ENCODE peak calls at places on chromosomes 11 and 22, in five cellular contexts. One of them, this sample, is unnamed.

GRCh38 chr22:28799125-28799833 is 1.1 kb downstream of the XBP1 start:
- DNase-seq in AG10803: peak; percentile 98
- DNase-seq in Peyer's patch: peak; percentile 77
- DNase-seq in adrenal gland: peak; percentile 77
- DNase-seq in neural progenitor cell: peak; percentile 32
- DNase-seq in this sample: peak; percentile 82

GRCh38 chr11:63610604-63611394 is 3.4 kb downstream of the PLAAT3 start:
- DNase-seq in AG10803: no peak
- DNase-seq in adrenal gland: peak; percentile 33
- DNase-seq in Peyer's patch: no peak
- DNase-seq in neural progenitor cell: peak; percentile 65
- DNase-seq in this sample: no peak

GRCh38 chr11:46361283-46362145 is 14.3 kb downstream of the DGKZ start:
- DNase-seq in Peyer's patch: peak; percentile 72
- DNase-seq in neural progenitor cell: no peak
- DNase-seq in AG10803: peak; percentile 54
- DNase-seq in adrenal gland: peak; percentile 58
- DNase-seq in this sample: no peak

GRCh38 chr11:26704249-26704648 is 17.6 kb downstream of the SLC5A12 start:
- DNase-seq in AG10803: no peak
- DNase-seq in neural progenitor cell: no peak
- DNase-seq in Peyer's patch: peak; percentile 62
- DNase-seq in adrenal gland: no peak
- DNase-seq in this sample: no peak

GRCh38 chr11:78149646-78150045 is 10.2 kb upstream of the ALG8 start:
- DNase-seq in adrenal gland: peak; percentile 25
- DNase-seq in neural progenitor cell: no peak
- DNase-seq in Peyer's patch: no peak
- DNase-seq in AG10803: peak; percentile 55
- DNase-seq in this sample: no peak

GRCh38 chr22:35838849-35839646 is 121.4 kb downstream of the APOL5 start:
- DNase-seq in Peyer's patch: no peak
- DNase-seq in neural progenitor cell: peak; percentile 68
- DNase-seq in AG10803: peak; percentile 77
- DNase-seq in adrenal gland: peak; percentile 52
- DNase-seq in this sample: no peak

GRCh38 chr11:63817758-63818498 is 4.7 kb downstream of the SPINDOC start:
- DNase-seq in adrenal gland: no peak
- DNase-seq in neural progenitor cell: no peak
- DNase-seq in Peyer's patch: no peak
- DNase-seq in AG10803: no peak
- DNase-seq in this sample: no peak

GRCh38 chr11:118046051-118046963 is 30.6 kb upstream of the TMPRSS4 start:
- DNase-seq in adrenal gland: no peak
- DNase-seq in neural progenitor cell: no peak
- DNase-seq in Peyer's patch: peak; percentile 48
- DNase-seq in AG10803: no peak
- DNase-seq in this sample: no peak

GRCh38 chr11:1112351-1113191 is 37.9 kb downstream of the MUC2 start:
- DNase-seq in AG10803: no peak
- DNase-seq in Peyer's patch: no peak
- DNase-seq in adrenal gland: no peak
- DNase-seq in neural progenitor cell: no peak
- DNase-seq in this sample: no peak

GRCh38 chr11:78109011-78109685 is 29.5 kb upstream of the NDUFC2 start:
- DNase-seq in Peyer's patch: no peak
- DNase-seq in AG10803: no peak
- DNase-seq in neural progenitor cell: peak; percentile 12
- DNase-seq in adrenal gland: no peak
- DNase-seq in this sample: no peak

GRCh38 chr11:95242202-95242989 is 11.4 kb upstream of the SESN3 start:
- DNase-seq in adrenal gland: no peak
- DNase-seq in Peyer's patch: no peak
- DNase-seq in neural progenitor cell: no peak
- DNase-seq in AG10803: no peak
- DNase-seq in this sample: no peak

GRCh38 chr11:126834149-126834548 is 166.4 kb downstream of the KIRREL3 start:
- DNase-seq in adrenal gland: no peak
- DNase-seq in Peyer's patch: no peak
- DNase-seq in AG10803: peak; percentile 94
- DNase-seq in neural progenitor cell: no peak
- DNase-seq in this sample: peak; percentile 88

DNA sequence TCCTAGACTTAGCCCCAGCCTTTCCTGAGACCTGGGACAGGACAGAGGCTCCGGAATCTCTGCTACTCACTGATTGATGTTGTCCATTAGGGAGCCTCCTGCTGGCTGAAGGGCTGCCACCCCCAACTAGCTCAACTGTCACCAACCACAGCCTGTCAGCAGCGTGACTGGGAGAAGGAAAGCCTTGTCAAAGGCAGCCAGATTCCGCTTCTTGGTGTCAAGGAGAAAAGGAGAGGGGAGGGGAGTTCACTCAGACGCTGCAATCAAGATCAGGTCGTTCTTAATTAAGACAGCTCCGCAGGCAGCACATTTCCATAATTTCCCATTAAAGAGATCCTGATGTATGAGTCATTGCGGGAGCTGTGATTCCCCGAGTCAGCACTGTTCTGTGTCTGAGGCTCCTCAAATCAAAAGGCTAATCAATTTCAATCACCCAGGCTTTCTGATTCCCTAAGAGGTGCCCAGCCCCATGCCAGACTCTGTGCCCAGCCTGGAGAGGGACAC is 152.8 kb upstream of the ZBED5 start:
- DNase-seq in AG10803: peak; percentile 11
- DNase-seq in Peyer's patch: peak; percentile 56
- DNase-seq in adrenal gland: no peak
- DNase-seq in neural progenitor cell: peak; percentile 70
- DNase-seq in this sample: no peak
- H3K4me3 ChIP-seq in AG10803: no peak overlapping the region
- H3K4me3 ChIP-seq in Peyer's patch: no peak overlapping the region
- H3K4me3 ChIP-seq in adrenal gland: no peak overlapping the region
- H3K4me3 ChIP-seq in neural progenitor cell: no peak overlapping the region
- H3K4me3 ChIP-seq in this sample: no peak overlapping the region

GRCh38 chr11:9265211-9266131 is at the start of gene DENND5A:
- DNase-seq in Peyer's patch: peak; percentile 84
- DNase-seq in neural progenitor cell: peak; percentile 96
- DNase-seq in adrenal gland: peak; percentile 82
- DNase-seq in AG10803: peak; percentile 83
- DNase-seq in this sample: no peak

GRCh38 chr11:9263840-9264380 is 1.2 kb downstream of the DENND5A start:
- DNase-seq in neural progenitor cell: no peak
- DNase-seq in AG10803: peak; percentile 46
- DNase-seq in Peyer's patch: no peak
- DNase-seq in adrenal gland: no peak
- DNase-seq in this sample: no peak

GRCh38 chr11:9266132-9266736 is 1.1 kb upstream of the DENND5A start:
- DNase-seq in AG10803: no peak
- DNase-seq in Peyer's patch: no peak
- DNase-seq in adrenal gland: no peak
- DNase-seq in neural progenitor cell: no peak
- DNase-seq in this sample: no peak

GRCh38 chr11:9264381-9265210 is 554 bp downstream of the DENND5A start:
- DNase-seq in Peyer's patch: peak; percentile 63
- DNase-seq in AG10803: peak; percentile 80
- DNase-seq in neural progenitor cell: peak; percentile 18
- DNase-seq in adrenal gland: peak; percentile 79
- DNase-seq in this sample: peak; percentile 38

DNA sequence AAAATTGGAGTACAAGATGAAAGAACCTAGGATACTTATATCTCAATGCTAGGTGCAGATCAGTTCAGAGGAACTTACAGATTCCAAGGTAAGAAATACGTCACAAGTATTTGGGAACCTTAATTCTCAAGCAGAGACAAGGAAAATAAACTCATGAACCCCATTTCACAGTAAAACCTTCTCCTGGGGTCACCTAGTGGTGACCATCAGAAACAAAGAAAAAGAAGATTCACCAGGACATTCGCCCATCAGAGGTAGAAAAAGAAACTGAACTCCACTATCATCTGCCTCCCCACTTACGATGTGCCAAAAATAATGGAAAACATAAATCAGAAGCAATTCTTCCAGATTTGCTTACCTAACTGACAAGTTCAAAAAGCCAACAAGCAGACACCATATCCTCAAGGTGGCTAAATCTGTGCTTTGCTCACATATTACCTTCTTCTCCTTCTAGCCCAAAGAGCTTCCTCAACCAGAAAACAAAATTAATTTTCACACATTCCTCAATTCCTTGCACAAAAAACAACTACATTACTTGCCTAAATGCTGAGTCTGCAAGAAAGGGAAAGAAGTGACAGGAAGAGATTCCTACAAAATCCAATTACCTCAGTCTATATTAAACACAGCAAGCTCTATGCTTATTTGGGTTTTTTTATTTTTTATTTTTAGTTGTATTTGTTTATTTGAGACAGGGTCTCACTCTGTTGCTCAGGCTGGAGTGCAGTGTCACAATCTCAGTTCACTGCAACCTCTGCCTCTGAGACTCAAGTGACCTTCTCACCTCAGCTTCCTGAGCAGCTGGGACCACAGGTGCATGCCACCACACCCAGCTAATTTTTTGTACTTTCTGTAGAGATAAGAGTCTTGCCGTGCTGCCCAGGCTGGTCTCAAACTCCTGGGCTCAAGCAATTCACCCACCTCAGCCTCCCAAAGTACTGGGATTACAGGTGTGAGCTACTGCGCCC is 4.7 kb downstream of the DENND5A start:
- DNase-seq in neural progenitor cell: no peak
- DNase-seq in AG10803: no peak
- DNase-seq in adrenal gland: no peak
- DNase-seq in Peyer's patch: peak; percentile 51
- DNase-seq in this sample: no peak
- TF ChIP-seq CTCF in neural progenitor cell: peak; percentile 24
- TF ChIP-seq CTCF in AG10803: peak; percentile 36
- TF ChIP-seq CTCF in adrenal gland: no peak
- TF ChIP-seq CTCF in Peyer's patch: no peak
- TF ChIP-seq CTCF in this sample: peak; percentile 35

DNA sequence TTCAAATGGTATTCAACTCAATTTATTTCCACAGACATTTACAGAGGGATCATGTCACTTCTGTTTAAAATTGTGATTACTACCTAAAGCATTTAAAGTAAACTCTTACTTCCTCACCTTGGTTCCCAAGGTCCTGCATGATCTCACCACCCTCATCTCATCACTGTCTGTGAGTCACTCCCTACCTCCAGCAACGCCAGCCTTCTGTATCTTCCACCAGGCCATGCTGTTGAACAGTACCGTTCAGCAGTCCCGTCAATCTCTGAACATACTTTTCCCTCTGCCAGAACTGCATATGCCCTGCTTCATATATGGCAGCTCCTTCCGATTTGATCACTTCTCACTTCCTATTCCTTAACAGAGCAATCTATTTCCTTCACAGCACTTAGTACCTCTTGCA is 2.0 kb downstream of the FBXO3 start:
- DNase-seq in AG10803: no peak
- DNase-seq in adrenal gland: peak; percentile 43
- DNase-seq in Peyer's patch: peak; percentile 58
- DNase-seq in neural progenitor cell: no peak
- DNase-seq in this sample: no peak
- H3K4me3 ChIP-seq in AG10803: no peak overlapping the region
- H3K4me3 ChIP-seq in adrenal gland: no peak overlapping the region
- H3K4me3 ChIP-seq in Peyer's patch: no peak overlapping the region
- H3K4me3 ChIP-seq in neural progenitor cell: no peak overlapping the region
- H3K4me3 ChIP-seq in this sample: no peak overlapping the region

GRCh38 chr11:58039589-58039988 is 8.8 kb downstream of the OR6Q1 start:
- DNase-seq in Peyer's patch: no peak
- DNase-seq in neural progenitor cell: no peak
- DNase-seq in AG10803: no peak
- DNase-seq in adrenal gland: no peak
- DNase-seq in this sample: no peak
- TF ChIP-seq CTCF in Peyer's patch: no peak
- TF ChIP-seq CTCF in neural progenitor cell: no peak
- TF ChIP-seq CTCF in AG10803: no peak
- TF ChIP-seq CTCF in adrenal gland: no peak
- TF ChIP-seq CTCF in this sample: no peak

This sample was measured in BJ.